ENCODE peak calls at places on chromosomes 1 and 21, in nine cellular contexts. F, U, C, Y, H, O, M, T and K are unnamed samples.

GRCh38 chr1:60963167-60963909 is 119.0 kb upstream of the NFIA start:
- DNase-seq in F (no peak), U (no peak), C (no peak), Y (no peak), H (no peak), O (no peak), M (no peak), T (no peak), K (no peak)

GRCh38 chr1:40866408-40866788 is 4.2 kb upstream of the CITED4 start:
- DNase-seq in F (no peak), U (no peak), C (no peak), Y (no peak), H (no peak), O (no peak), M (no peak), T (peak), K (no peak)

GRCh38 chr1:169044971-169045370 is 61.5 kb upstream of the ATP1B1 start:
- DNase-seq in F (no peak), U (no peak), C (no peak), Y (no peak), H (no peak), O (no peak), M (no peak), T (no peak), K (no peak)

GRCh38 chr21:19031956-19032355 is 628.4 kb upstream of the TMPRSS15 start:
- DNase-seq in F (no peak), U (no peak), C (no peak), Y (no peak), H (peak), O (no peak), M (no peak), T (no peak), K (no peak)

GRCh38 chr1:200345516-200345915 is 64.3 kb downstream of the ZNF281 start:
- DNase-seq in F (no peak), U (no peak), C (no peak), Y (no peak), H (no peak), O (no peak), M (no peak), T (no peak), K (no peak)

GRCh38 chr1:150182233-150182632 is 32.5 kb downstream of the PLEKHO1 start:
- DNase-seq in F (no peak), U (no peak), C (no peak), Y (no peak), H (no peak), O (no peak), M (no peak), T (no peak), K (no peak)

GRCh38 chr1:217331698-217332097 is 299.2 kb downstream of the GPATCH2 start:
- DNase-seq in F (no peak), U (no peak), C (no peak), Y (no peak), H (no peak), O (no peak), M (no peak), T (no peak), K (no peak)

GRCh38 chr1:196407358-196408041 is 200.7 kb downstream of the KCNT2 start:
- DNase-seq in F (no peak), U (no peak), C (no peak), Y (no peak), H (no peak), O (no peak), M (no peak), T (peak), K (no peak)

GRCh38 chr1:18547460-18547859 is 66.7 kb downstream of the KLHDC7A start:
- DNase-seq in F (no peak), U (no peak), C (no peak), Y (no peak), H (no peak), O (no peak), M (no peak), T (no peak), K (peak)

GRCh38 chr1:151393583-151393982 is 5.8 kb upstream of the PSMB4 start:
- DNase-seq in F (no peak), U (no peak), C (no peak), Y (no peak), H (no peak), O (no peak), M (no peak), T (no peak), K (no peak)

GRCh38 chr1:192587386-192588276 is 12.1 kb downstream of the RGS1 start:
- DNase-seq in F (no peak), U (no peak), C (no peak), Y (no peak), H (no peak), O (no peak), M (no peak), T (no peak), K (no peak)

GRCh38 chr1:245500546-245500945 is 345.8 kb downstream of the KIF26B start:
- DNase-seq in F (no peak), U (no peak), C (no peak), Y (no peak), H (no peak), O (no peak), M (no peak), T (no peak), K (no peak)

GRCh38 chr1:180150982-180151381 is 3.7 kb upstream of the QSOX1 start:
- DNase-seq in F (no peak), U (no peak), C (no peak), Y (no peak), H (no peak), O (no peak), M (no peak), T (no peak), K (no peak)

GRCh38 chr1:36589006-36589405 is 106.3 kb upstream of the CSF3R start:
- DNase-seq in F (no peak), U (no peak), C (no peak), Y (no peak), H (peak), O (no peak), M (no peak), T (no peak), K (no peak)

GRCh38 chr1:4976859-4977440 is 322.5 kb downstream of the AJAP1 start:
- DNase-seq in F (no peak), U (no peak), C (no peak), Y (no peak), H (no peak), O (no peak), M (no peak), T (no peak), K (no peak)

GRCh38 chr1:207993477-207994445 is 82.8 kb upstream of the CD34 start:
- DNase-seq in F (no peak), U (no peak), C (peak), Y (no peak), H (no peak), O (no peak), M (peak), T (no peak), K (peak)

GRCh38 chr1:88661188-88661587 is 22.9 kb upstream of the PKN2 start:
- DNase-seq in F (no peak), U (no peak), C (no peak), Y (no peak), H (no peak), O (no peak), M (peak), T (no peak), K (no peak)

GRCh38 chr21:35027558-35028450 is 21.3 kb downstream of the RUNX1 start:
- DNase-seq in F (no peak), U (no peak), C (no peak), Y (no peak), H (no peak), O (no peak), M (no peak), T (no peak), K (no peak)

GRCh38 chr1:162632234-162632666 is at the start of gene DDR2:
- DNase-seq in F (no peak), U (no peak), C (no peak), Y (no peak), H (no peak), O (no peak), M (no peak), T (peak), K (no peak)

GRCh38 chr1:52532247-52532646 is 20.6 kb downstream of the TUT4 start:
- DNase-seq in F (no peak), U (no peak), C (no peak), Y (no peak), H (no peak), O (no peak), M (no peak), T (no peak), K (no peak)

GRCh38 chr1:59666106-59666505 is 148.6 kb upstream of the HOOK1 start:
- DNase-seq in F (no peak), U (no peak), C (no peak), Y (no peak), H (no peak), O (no peak), M (no peak), T (no peak), K (no peak)

GRCh38 chr1:236416165-236416564 is 22.1 kb downstream of the EDARADD start:
- DNase-seq in F (no peak), U (no peak), C (no peak), Y (no peak), H (no peak), O (peak), M (peak), T (no peak), K (no peak)

GRCh38 chr1:19754482-19754881 is 45.2 kb downstream of the TMCO4 start:
- DNase-seq in F (no peak), U (no peak), C (no peak), Y (no peak), H (no peak), O (no peak), M (no peak), T (no peak), K (no peak)

GRCh38 chr1:227792216-227793078 is 23.0 kb upstream of the PRSS38 start:
- DNase-seq in F (no peak), U (no peak), C (no peak), Y (no peak), H (no peak), O (no peak), M (no peak), T (no peak), K (no peak)